ENCODE peak calls at places on chromosomes 12 and 14, in six cellular contexts. One of them, this sample, is unnamed.

GRCh38 chr12:94147991-94148840 is at the start of gene PLXNC1:
- DNase-seq in K562: no peak
- DNase-seq in HepG2: no peak
- DNase-seq in GM12878: no peak
- DNase-seq in A549: peak
- DNase-seq in endothelial cell of umbilical vein: no peak
- DNase-seq in this sample: peak

GRCh38 chr14:80636071-80636470 is 305.5 kb downstream of the CEP128 start:
- DNase-seq in GM12878: no peak
- DNase-seq in A549: peak
- DNase-seq in HepG2: no peak
- DNase-seq in endothelial cell of umbilical vein: no peak
- DNase-seq in K562: no peak
- DNase-seq in this sample: peak

GRCh38 chr12:52036587-52037171 is 14.6 kb upstream of the NR4A1 start:
- DNase-seq in endothelial cell of umbilical vein: peak
- DNase-seq in HepG2: no peak
- DNase-seq in K562: peak
- DNase-seq in GM12878: no peak
- DNase-seq in A549: peak
- DNase-seq in this sample: peak

GRCh38 chr14:90578283-90578985 is 181.6 kb downstream of the CALM1 start:
- DNase-seq in endothelial cell of umbilical vein: no peak
- DNase-seq in HepG2: no peak
- DNase-seq in GM12878: no peak
- DNase-seq in K562: peak
- DNase-seq in A549: no peak
- DNase-seq in this sample: no peak

GRCh38 chr14:104462651-104463630 is 116.6 kb upstream of the C14orf180 start:
- DNase-seq in A549: no peak
- DNase-seq in K562: no peak
- DNase-seq in HepG2: no peak
- DNase-seq in endothelial cell of umbilical vein: no peak
- DNase-seq in GM12878: no peak
- DNase-seq in this sample: no peak

GRCh38 chr12:113409462-113410124 is 5.9 kb upstream of the SDS start:
- DNase-seq in A549: no peak
- DNase-seq in endothelial cell of umbilical vein: no peak
- DNase-seq in GM12878: no peak
- DNase-seq in HepG2: no peak
- DNase-seq in K562: no peak
- DNase-seq in this sample: no peak

GRCh38 chr14:104680056-104680805 is 9.2 kb upstream of the INF2 start:
- DNase-seq in HepG2: no peak
- DNase-seq in A549: peak
- DNase-seq in GM12878: no peak
- DNase-seq in K562: peak
- DNase-seq in endothelial cell of umbilical vein: peak
- DNase-seq in this sample: peak

GRCh38 chr14:44316647-44317432 is 190.2 kb downstream of the FSCB start:
- DNase-seq in GM12878: no peak
- DNase-seq in A549: peak
- DNase-seq in K562: peak
- DNase-seq in endothelial cell of umbilical vein: peak
- DNase-seq in HepG2: peak
- DNase-seq in this sample: peak

GRCh38 chr14:92460916-92461579 is 52.5 kb upstream of the RIN3 start:
- DNase-seq in endothelial cell of umbilical vein: peak
- DNase-seq in A549: no peak
- DNase-seq in K562: no peak
- DNase-seq in HepG2: no peak
- DNase-seq in GM12878: peak
- DNase-seq in this sample: peak
- TF ChIP-seq MYC in endothelial cell of umbilical vein: no peak
- TF ChIP-seq MYC in A549: no peak
- TF ChIP-seq MYC in K562: no peak
- TF ChIP-seq MYC in HepG2: no peak
- TF ChIP-seq MYC in GM12878: no peak
- TF ChIP-seq MYC in this sample: no peak

GRCh38 chr14:23763394-23763793 is 127.2 kb downstream of the DHRS2 start:
- DNase-seq in endothelial cell of umbilical vein: no peak
- DNase-seq in A549: no peak
- DNase-seq in HepG2: no peak
- DNase-seq in GM12878: no peak
- DNase-seq in K562: no peak
- DNase-seq in this sample: no peak

GRCh38 chr14:23766737-23767401 is 130.7 kb downstream of the DHRS2 start:
- DNase-seq in A549: no peak
- DNase-seq in K562: no peak
- DNase-seq in GM12878: no peak
- DNase-seq in HepG2: no peak
- DNase-seq in endothelial cell of umbilical vein: no peak
- DNase-seq in this sample: no peak
- TF ChIP-seq MYC in A549: no peak
- TF ChIP-seq MYC in K562: no peak
- TF ChIP-seq MYC in GM12878: no peak
- TF ChIP-seq MYC in HepG2: no peak
- TF ChIP-seq MYC in endothelial cell of umbilical vein: no peak
- TF ChIP-seq MYC in this sample: no peak

GRCh38 chr12:121805171-121805687 is 1.4 kb downstream of the SETD1B start:
- DNase-seq in endothelial cell of umbilical vein: peak
- DNase-seq in GM12878: no peak
- DNase-seq in A549: peak
- DNase-seq in K562: no peak
- DNase-seq in HepG2: no peak
- DNase-seq in this sample: peak
- TF ChIP-seq MYC in endothelial cell of umbilical vein: no peak
- TF ChIP-seq MYC in GM12878: no peak
- TF ChIP-seq MYC in A549: no peak
- TF ChIP-seq MYC in K562: no peak
- TF ChIP-seq MYC in HepG2: peak
- TF ChIP-seq MYC in this sample: no peak

GRCh38 chr12:119178544-119179334 is at the start of gene HSPB8:
- DNase-seq in GM12878: no peak
- DNase-seq in K562: peak
- DNase-seq in endothelial cell of umbilical vein: peak
- DNase-seq in HepG2: peak
- DNase-seq in A549: peak
- DNase-seq in this sample: no peak
- TF ChIP-seq MYC in GM12878: no peak
- TF ChIP-seq MYC in K562: no peak
- TF ChIP-seq MYC in endothelial cell of umbilical vein: no peak
- TF ChIP-seq MYC in HepG2: no peak
- TF ChIP-seq MYC in A549: no peak
- TF ChIP-seq MYC in this sample: no peak

DNA sequence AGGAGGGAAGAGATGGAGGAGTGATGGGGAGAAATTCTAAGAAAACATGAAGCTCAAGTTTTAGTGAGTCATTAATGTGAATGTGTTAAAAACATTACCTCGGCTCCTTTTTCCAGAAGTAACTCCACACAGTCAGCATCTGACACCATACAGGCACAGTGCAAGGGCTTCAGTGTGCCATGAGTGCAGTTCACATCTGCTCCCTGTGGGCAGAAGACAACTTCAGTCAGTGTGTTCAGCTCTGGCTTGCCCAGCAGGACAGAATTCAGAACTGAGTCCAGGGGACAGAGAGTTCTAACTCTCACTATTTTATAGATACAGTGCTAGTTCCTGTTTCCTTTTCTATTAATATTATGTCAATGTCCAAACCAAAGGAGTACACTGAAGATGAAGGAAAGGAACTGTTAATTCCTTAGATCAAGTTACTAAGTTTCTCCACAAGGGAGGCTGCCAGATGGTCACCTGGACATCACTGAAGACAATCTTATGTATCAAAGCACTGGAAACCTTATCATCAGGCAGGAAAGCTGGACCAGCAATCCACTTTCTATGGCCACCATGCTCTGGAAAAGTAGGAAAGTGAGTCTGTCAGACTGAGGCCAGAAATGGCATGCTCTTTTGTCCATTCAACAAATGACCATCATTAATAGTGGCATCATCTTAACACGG is 6.1 kb downstream of the ASB8 start:
- DNase-seq in A549: no peak
- DNase-seq in endothelial cell of umbilical vein: no peak
- DNase-seq in GM12878: no peak
- DNase-seq in HepG2: no peak
- DNase-seq in K562: no peak
- DNase-seq in this sample: no peak
- TF ChIP-seq MYC in A549: no peak
- TF ChIP-seq MYC in endothelial cell of umbilical vein: no peak
- TF ChIP-seq MYC in GM12878: no peak
- TF ChIP-seq MYC in HepG2: no peak
- TF ChIP-seq MYC in K562: no peak
- TF ChIP-seq MYC in this sample: no peak